ENCODE peak calls at places on chromosome 15, in six cellular contexts. One of them, this sample, is unnamed. For H3K4me1, the result is how much of the 10 kb centered on the place peaks cover.

GRCh38 chr15:101488300-101489164 is 975 bp downstream of the PCSK6 start:
- DNase-seq in left ventricle myocardium inferior: no peak
- DNase-seq in lung: no peak
- DNase-seq in heart right ventricle: no peak
- DNase-seq in keratinocyte: no peak
- DNase-seq in lower lobe of right lung: no peak
- DNase-seq in this sample: no peak

GRCh38 chr15:29849218-29849617 is 26.9 kb upstream of the TJP1 start:
- DNase-seq in left ventricle myocardium inferior: no peak
- DNase-seq in lung: no peak
- DNase-seq in heart right ventricle: no peak
- DNase-seq in keratinocyte: no peak
- DNase-seq in lower lobe of right lung: no peak
- DNase-seq in this sample: no peak

GRCh38 chr15:32834156-32834555 is 116.4 kb downstream of the GREM1 start:
- DNase-seq in left ventricle myocardium inferior: no peak
- DNase-seq in lung: no peak
- DNase-seq in heart right ventricle: no peak
- DNase-seq in keratinocyte: no peak
- DNase-seq in lower lobe of right lung: no peak
- DNase-seq in this sample: no peak

GRCh38 chr15:29924750-29925149 is 102.5 kb upstream of the TJP1 start:
- DNase-seq in left ventricle myocardium inferior: peak
- DNase-seq in lung: peak
- DNase-seq in heart right ventricle: peak
- DNase-seq in keratinocyte: peak
- DNase-seq in lower lobe of right lung: peak
- DNase-seq in this sample: no peak

GRCh38 chr15:66400351-66400774 is 13.7 kb downstream of the MAP2K1 start:
- DNase-seq in left ventricle myocardium inferior: no peak
- DNase-seq in lung: no peak
- DNase-seq in heart right ventricle: no peak
- DNase-seq in keratinocyte: no peak
- DNase-seq in lower lobe of right lung: no peak
- DNase-seq in this sample: no peak

GRCh38 chr15:29170496-29170895 is 99.1 kb downstream of the NSMCE3 start:
- DNase-seq in left ventricle myocardium inferior: no peak
- DNase-seq in lung: no peak
- DNase-seq in heart right ventricle: no peak
- DNase-seq in keratinocyte: no peak
- DNase-seq in lower lobe of right lung: no peak
- DNase-seq in this sample: no peak

GRCh38 chr15:71291247-71291646 is 176.0 kb downstream of the THSD4 start:
- DNase-seq in left ventricle myocardium inferior: no peak
- DNase-seq in lung: no peak
- DNase-seq in heart right ventricle: no peak
- DNase-seq in keratinocyte: no peak
- DNase-seq in lower lobe of right lung: no peak
- DNase-seq in this sample: no peak

GRCh38 chr15:101008158-101009139 is 89.3 kb downstream of the LRRK1 start:
- DNase-seq in left ventricle myocardium inferior: peak
- DNase-seq in lung: peak
- DNase-seq in heart right ventricle: peak
- DNase-seq in keratinocyte: peak
- DNase-seq in lower lobe of right lung: peak
- DNase-seq in this sample: peak

GRCh38 chr15:40050788-40051615 is 12.0 kb upstream of the SRP14 start:
- DNase-seq in left ventricle myocardium inferior: no peak
- DNase-seq in lung: no peak
- DNase-seq in heart right ventricle: no peak
- DNase-seq in keratinocyte: no peak
- DNase-seq in lower lobe of right lung: no peak
- DNase-seq in this sample: no peak

GRCh38 chr15:33722005-33722672 is 246.2 kb upstream of the CHRM5 start:
- DNase-seq in left ventricle myocardium inferior: no peak
- DNase-seq in lung: no peak
- DNase-seq in heart right ventricle: no peak
- DNase-seq in keratinocyte: peak
- DNase-seq in lower lobe of right lung: no peak
- DNase-seq in this sample: no peak

DNA sequence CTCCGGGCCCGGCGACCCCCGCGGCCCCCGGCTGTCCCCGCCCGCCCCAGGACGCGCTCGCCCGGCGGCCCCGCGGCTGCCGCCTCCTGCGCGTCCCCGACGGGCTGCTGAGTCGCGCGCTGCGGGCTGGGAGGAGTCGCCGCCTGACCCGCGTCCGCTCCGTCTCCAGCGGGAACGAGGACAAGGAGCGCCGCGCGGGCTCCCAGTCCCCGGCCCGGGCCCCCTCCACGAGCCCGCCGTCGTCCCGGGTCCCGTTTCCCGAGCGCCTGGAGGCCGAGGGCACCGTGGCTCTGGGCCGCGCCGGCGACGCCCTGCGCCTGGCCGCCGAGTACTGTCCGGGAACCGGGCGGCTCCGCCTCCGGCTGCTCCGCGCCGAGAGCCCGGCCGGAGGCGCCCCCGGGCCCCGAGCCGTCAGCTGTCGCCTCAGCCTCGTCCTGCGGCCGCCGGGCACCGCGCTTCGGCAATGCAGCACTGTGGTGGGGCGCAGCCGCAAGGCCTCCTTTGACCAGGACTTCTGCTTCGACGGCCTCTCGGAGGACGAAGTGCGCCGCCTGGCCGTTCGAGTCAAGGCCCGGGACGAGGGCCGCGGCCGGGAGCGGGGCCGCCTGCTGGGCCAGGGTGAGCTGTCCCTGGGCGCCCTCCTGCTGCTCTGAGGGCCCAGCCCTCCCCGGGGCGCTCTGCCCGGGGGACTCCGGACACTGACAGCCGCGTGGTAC is 1.5 kb downstream of the C2CD4A start:
- DNase-seq in left ventricle myocardium inferior: peak
- DNase-seq in lung: peak
- DNase-seq in heart right ventricle: peak
- DNase-seq in keratinocyte: no peak
- DNase-seq in lower lobe of right lung: peak
- DNase-seq in this sample: no peak
- TF ChIP-seq CTCF in left ventricle myocardium inferior: peak
- TF ChIP-seq CTCF in lung: no peak
- TF ChIP-seq CTCF in heart right ventricle: peak
- TF ChIP-seq CTCF in keratinocyte: no peak
- TF ChIP-seq CTCF in lower lobe of right lung: peak
- TF ChIP-seq CTCF in this sample: no peak

GRCh38 chr15:67768592-67768991 is 56.7 kb upstream of the SKOR1 start:
- DNase-seq in left ventricle myocardium inferior: no peak
- DNase-seq in lung: no peak
- DNase-seq in heart right ventricle: no peak
- DNase-seq in keratinocyte: no peak
- DNase-seq in lower lobe of right lung: no peak
- DNase-seq in this sample: no peak
- H3K4me1 ChIP-seq in left ventricle myocardium inferior: under half
- H3K4me1 ChIP-seq in lung: under half
- H3K4me1 ChIP-seq in heart right ventricle: under half
- H3K4me1 ChIP-seq in keratinocyte: under half
- H3K4me1 ChIP-seq in lower lobe of right lung: under half
- H3K4me1 ChIP-seq in this sample: under half

DNA sequence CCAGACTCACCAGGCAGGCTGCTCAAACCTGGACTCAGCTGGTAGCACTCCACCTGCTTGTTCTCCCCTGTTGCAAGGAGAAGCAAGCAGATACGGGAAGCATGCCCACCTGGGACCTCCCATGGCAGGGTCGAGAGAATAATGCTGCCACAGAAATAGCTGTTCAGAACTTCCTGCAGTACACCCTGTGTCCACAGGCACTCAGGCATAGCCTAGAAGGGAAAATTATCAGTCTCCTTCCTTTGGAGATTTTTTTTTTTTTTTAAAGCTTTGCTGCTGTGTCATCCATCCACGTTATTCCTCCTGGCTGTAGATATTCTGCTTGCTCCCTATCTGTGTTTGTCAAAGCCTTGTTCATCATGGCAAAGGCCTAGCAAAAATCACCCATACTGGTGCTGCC is 32.7 kb upstream of the RPS17 start:
- DNase-seq in left ventricle myocardium inferior: no peak
- DNase-seq in lung: no peak
- DNase-seq in heart right ventricle: no peak
- DNase-seq in keratinocyte: no peak
- DNase-seq in lower lobe of right lung: no peak
- DNase-seq in this sample: no peak
- TF ChIP-seq CTCF in left ventricle myocardium inferior: no peak
- TF ChIP-seq CTCF in lung: no peak
- TF ChIP-seq CTCF in heart right ventricle: no peak
- TF ChIP-seq CTCF in keratinocyte: no peak
- TF ChIP-seq CTCF in lower lobe of right lung: no peak
- TF ChIP-seq CTCF in this sample: no peak

GRCh38 chr15:74788716-74789151 is 6.9 kb downstream of the CSK start:
- DNase-seq in left ventricle myocardium inferior: no peak
- DNase-seq in lung: no peak
- DNase-seq in heart right ventricle: no peak
- DNase-seq in keratinocyte: no peak
- DNase-seq in lower lobe of right lung: no peak
- DNase-seq in this sample: no peak
- H3K4me1 ChIP-seq in left ventricle myocardium inferior: half or more
- H3K4me1 ChIP-seq in lung: half or more
- H3K4me1 ChIP-seq in heart right ventricle: half or more
- H3K4me1 ChIP-seq in keratinocyte: half or more
- H3K4me1 ChIP-seq in lower lobe of right lung: half or more
- H3K4me1 ChIP-seq in this sample: under half